ENCODE peak calls at places on chromosomes 1 and 21, in four cellular contexts. F is Peyer's patch, C is stomach, I is psoas muscle. Z is an unnamed sample.

GRCh38 chr1:101238041-101238515 is 1.3 kb downstream of the S1PR1 start:
- DNase-seq in F (peak), C (no peak), I (no peak), Z (peak)

GRCh38 chr1:92399076-92399475 is 87.6 kb downstream of the GFI1 start:
- DNase-seq in F (no peak), C (no peak), I (no peak), Z (peak)

GRCh38 chr1:226104671-226105121 is 42.2 kb downstream of the H3-3A start:
- DNase-seq in F (no peak), C (no peak), I (no peak), Z (no peak)

GRCh38 chr1:9591669-9592509 is 3.2 kb downstream of the TMEM201 start:
- DNase-seq in F (no peak), C (no peak), I (no peak), Z (no peak)

GRCh38 chr21:45029298-45029967 is 44.9 kb upstream of the ADARB1 start:
- DNase-seq in F (no peak), C (no peak), I (no peak), Z (no peak)

GRCh38 chr1:167093863-167094516 is at the start of gene STYXL2:
- DNase-seq in F (no peak), C (no peak), I (peak), Z (no peak)

GRCh38 chr1:167791281-167792209 is 69.8 kb downstream of the MPZL1 start:
- DNase-seq in F (no peak), C (peak), I (peak), Z (no peak)

GRCh38 chr1:234969630-234970370 is 158.8 kb downstream of the TOMM20 start:
- DNase-seq in F (peak), C (peak), I (peak), Z (no peak)

GRCh38 chr1:9020325-9020724 is 5.9 kb downstream of the SLC2A7 start:
- DNase-seq in F (no peak), C (no peak), I (no peak), Z (no peak)

GRCh38 chr21:28943631-28944030 is 49.0 kb downstream of the LTN1 start:
- DNase-seq in F (no peak), C (no peak), I (no peak), Z (no peak)

GRCh38 chr1:215878843-215879242 is 311.7 kb downstream of the KCTD3 start:
- DNase-seq in F (no peak), C (no peak), I (no peak), Z (no peak)
- TF ChIP-seq CTCF in F (no peak), C (no peak), I (no peak), Z (no peak)

GRCh38 chr1:177354247-177354646 is 183.5 kb downstream of the BRINP2 start:
- DNase-seq in F (no peak), C (no peak), I (no peak), Z (no peak)

GRCh38 chr1:177351361-177352108 is 180.8 kb downstream of the BRINP2 start:
- DNase-seq in F (no peak), C (peak), I (no peak), Z (no peak)

GRCh38 chr1:177360791-177361190 is 190.0 kb downstream of the BRINP2 start:
- DNase-seq in F (no peak), C (no peak), I (no peak), Z (no peak)

GRCh38 chr1:177355575-177355974 is 184.8 kb downstream of the BRINP2 start:
- DNase-seq in F (no peak), C (peak), I (no peak), Z (no peak)
- TF ChIP-seq CTCF in F (peak), C (no peak), I (peak), Z (no peak)

GRCh38 chr21:27425172-27425571 is 458.3 kb upstream of the ADAMTS5 start:
- DNase-seq in F (no peak), C (no peak), I (no peak), Z (no peak)
- TF ChIP-seq CTCF in F (no peak), C (no peak), I (no peak), Z (no peak)

GRCh38 chr1:41359211-41360073 is 1.8 kb upstream of the FOXO6 start:
- DNase-seq in F (no peak), C (peak), I (peak), Z (peak)

GRCh38 chr1:41362357-41362721 is 1.1 kb downstream of the FOXO6 start:
- DNase-seq in F (no peak), C (no peak), I (no peak), Z (no peak)

GRCh38 chr1:41361028-41361494 is at the start of gene FOXO6:
- DNase-seq in F (peak), C (peak), I (peak), Z (peak)

GRCh38 chr1:41361495-41362356 is 492 bp downstream of the FOXO6 start:
- DNase-seq in F (no peak), C (no peak), I (peak), Z (peak)

GRCh38 chr1:41360074-41361027 is 883 bp upstream of the FOXO6 start:
- DNase-seq in F (no peak), C (no peak), I (no peak), Z (no peak)
- TF ChIP-seq CTCF in F (no peak), C (no peak), I (no peak), Z (no peak)

GRCh38 chr1:186609183-186609582 is 71.0 kb downstream of the PTGS2 start:
- DNase-seq in F (no peak), C (no peak), I (no peak), Z (no peak)

GRCh38 chr1:186605762-186606350 is 74.4 kb downstream of the PTGS2 start:
- DNase-seq in F (no peak), C (no peak), I (no peak), Z (peak)
- TF ChIP-seq CTCF in F (peak), C (no peak), I (peak), Z (peak)

GRCh38 chr1:238954865-238955264 is 431.5 kb upstream of the CHRM3 start:
- DNase-seq in F (no peak), C (no peak), I (no peak), Z (no peak)

GRCh38 chr1:238955934-238956333 is 430.4 kb upstream of the CHRM3 start:
- DNase-seq in F (no peak), C (no peak), I (no peak), Z (no peak)

GRCh38 chr1:238950786-238951185 is 435.6 kb upstream of the CHRM3 start:
- DNase-seq in F (no peak), C (no peak), I (no peak), Z (no peak)

GRCh38 chr1:238953448-238953847 is 432.9 kb upstream of the CHRM3 start:
- DNase-seq in F (no peak), C (no peak), I (no peak), Z (no peak)

GRCh38 chr1:238951809-238952208 is 434.6 kb upstream of the CHRM3 start:
- DNase-seq in F (no peak), C (peak), I (no peak), Z (no peak)
- TF ChIP-seq CTCF in F (peak), C (no peak), I (no peak), Z (no peak)

GRCh38 chr1:59410457-59410856 is 113.6 kb downstream of the FGGY start:
- DNase-seq in F (no peak), C (no peak), I (no peak), Z (no peak)
- TF ChIP-seq CTCF in F (no peak), C (no peak), I (no peak), Z (no peak)

DNA sequence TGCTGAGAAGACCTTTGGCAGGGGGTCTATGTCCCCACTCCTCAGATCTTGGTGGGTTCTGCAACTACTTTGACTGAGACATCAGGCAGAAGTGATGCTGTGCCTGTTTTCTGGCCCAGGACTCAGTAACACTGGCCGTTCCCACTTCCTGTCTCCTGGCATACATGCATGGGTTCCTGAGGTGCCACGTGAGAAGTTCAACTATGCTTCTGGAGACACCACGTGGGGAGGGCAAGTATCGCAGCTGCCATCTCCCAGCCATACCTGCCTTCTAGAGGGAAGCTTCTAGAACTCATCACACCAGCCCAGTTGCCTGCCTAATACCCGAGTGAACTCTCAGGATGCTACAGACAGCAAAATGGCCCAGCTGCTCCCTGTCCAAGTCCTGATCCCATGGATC is 65.8 kb downstream of the TRABD2B start:
- DNase-seq in F (no peak), C (peak), I (no peak), Z (no peak)
- TF ChIP-seq CTCF in F (peak), C (no peak), I (peak), Z (no peak)

GRCh38 chr1:33093004-33093403 is 12.1 kb downstream of the AZIN2 start:
- DNase-seq in F (no peak), C (no peak), I (no peak), Z (no peak)
- TF ChIP-seq CTCF in F (no peak), C (no peak), I (no peak), Z (no peak)